ENCODE peak calls at places on chromosomes 2 and 18, in nine cellular contexts. I, N, A, T, V, B, R, S and F are unnamed samples.

GRCh38 chr18:63963610-63964256 is 6.1 kb upstream of the SERPINB8 start:
- DNase-seq in N (no peak), R (peak; percentile 47), A (peak; percentile 17), T (no peak), B (no peak), S (peak; percentile 14), V (no peak), I (peak; percentile 41), F (peak; percentile 9)

GRCh38 chr18:65623686-65624085 is 127.1 kb upstream of the CDH7 start:
- DNase-seq in B (no peak), I (no peak), V (no peak), N (no peak), T (no peak), S (no peak), R (no peak), A (no peak), F (no peak)

GRCh38 chr2:45882707-45883106 is 231.2 kb downstream of the PRKCE start:
- DNase-seq in S (no peak), I (no peak), A (no peak), B (no peak), R (no peak), N (no peak), V (peak; percentile 16), T (peak; percentile 62), F (peak; percentile 68)

GRCh38 chr2:239054921-239055320 is 207.0 kb downstream of the TWIST2 start:
- DNase-seq in R (no peak), A (no peak), N (no peak), B (no peak), S (no peak), V (no peak), T (no peak), I (no peak), F (no peak)

GRCh38 chr18:79523738-79524180 is 128.0 kb downstream of the NFATC1 start:
- DNase-seq in A (no peak), T (no peak), S (no peak), R (peak; percentile 72), N (no peak), V (no peak), B (no peak), I (no peak), F (no peak)

GRCh38 chr2:12718662-12719399 is 2.1 kb downstream of the TRIB2 start:
- DNase-seq in R (no peak), T (no peak), V (no peak), B (no peak), A (no peak), S (no peak), N (no peak), I (no peak), F (no peak)

GRCh38 chr2:188969236-188970032 is 4.7 kb upstream of the COL3A1 start:
- DNase-seq in N (no peak), I (no peak), B (no peak), V (no peak), T (no peak), A (peak; percentile 31), R (no peak), S (no peak), F (no peak)

GRCh38 chr18:25842665-25843064 is 247.7 kb downstream of the SS18 start:
- DNase-seq in N (no peak), I (no peak), R (no peak), B (no peak), A (no peak), T (no peak), S (no peak), V (no peak), F (no peak)

GRCh38 chr18:12470382-12471090 is 62.8 kb downstream of the PRELID3A start:
- DNase-seq in A (no peak), S (no peak), R (no peak), V (no peak), T (no peak), N (no peak), B (no peak), I (no peak), F (no peak)

GRCh38 chr2:241933175-241933911 is 63.8 kb downstream of the RTP5 start:
- DNase-seq in S (peak; percentile 22), R (no peak), T (no peak), A (peak; percentile 46), N (no peak), I (no peak), V (peak; percentile 63), B (no peak), F (peak; percentile 67)

GRCh38 chr2:165794520-165794882 is 454 bp upstream of the GALNT3 start:
- DNase-seq in B (no peak), V (peak; percentile 31), N (peak; percentile 70), R (peak; percentile 73), I (no peak), S (no peak), T (peak; percentile 17), A (peak; percentile 27), F (no peak)

GRCh38 chr2:8502316-8502715 is 179.5 kb upstream of the ID2 start:
- DNase-seq in N (no peak), S (no peak), V (no peak), R (no peak), B (no peak), T (no peak), A (no peak), I (peak; percentile 38), F (no peak)

GRCh38 chr2:230691005-230691647 is 21.5 kb upstream of the CAB39 start:
- DNase-seq in A (peak; percentile 71), V (no peak), T (no peak), B (no peak), N (no peak), R (no peak), S (no peak), I (no peak), F (no peak)

GRCh38 chr18:59748628-59749360 is 51.6 kb upstream of the CCBE1 start:
- DNase-seq in S (no peak), R (no peak), T (no peak), V (no peak), N (no peak), B (no peak), I (no peak), A (peak; percentile 29), F (no peak)

GRCh38 chr2:209334188-209335017 is 89.4 kb upstream of the MAP2 start:
- DNase-seq in T (peak; percentile 24), V (peak; percentile 50), S (peak; percentile 49), A (peak; percentile 45), I (peak; percentile 72), N (no peak), R (peak; percentile 46), B (peak; percentile 14), F (no peak)

GRCh38 chr2:179263015-179263414 is 1.6 kb downstream of the SESTD1 start:
- DNase-seq in V (no peak), T (no peak), R (no peak), I (peak; percentile 69), B (no peak), S (no peak), A (no peak), N (no peak), F (no peak)

GRCh38 chr2:11500702-11501303 is 33.0 kb upstream of the GREB1 start:
- DNase-seq in T (no peak), R (no peak), N (no peak), S (no peak), B (no peak), A (no peak), V (no peak), I (no peak), F (no peak)

GRCh38 chr2:120734930-120735611 is 597 bp upstream of the GLI2 start:
- DNase-seq in S (no peak), V (no peak), B (no peak), N (no peak), I (no peak), A (no peak), R (no peak), T (no peak), F (no peak)

GRCh38 chr2:215870986-215871385 is 142.4 kb downstream of the MREG start:
- DNase-seq in S (no peak), T (no peak), A (peak; percentile 19), R (no peak), B (no peak), I (peak; percentile 37), V (no peak), N (no peak), F (no peak)

GRCh38 chr18:74496508-74497307 is 545 bp downstream of the CNDP2 start:
- DNase-seq in S (peak; percentile 72), N (no peak), T (peak; percentile 68), I (peak; percentile 29), B (no peak), A (peak; percentile 18), V (peak; percentile 76), R (peak; percentile 14), F (no peak)